ENCODE peak calls at places on chromosomes 4 and X, in seven cellular contexts. X is tibial nerve, K is ovary, T is aorta, V is HepG2, L is prostate gland, Z is mesendoderm. Q is an unnamed sample.

GRCh38 chr4:5460106-5460801 is 248.1 kb downstream of the EVC2 start:
- DNase-seq in T (no peak), L (no peak), V (peak), X (no peak), K (no peak), Z (peak), Q (no peak)

GRCh38 chr4:14695411-14695810 is 306.9 kb upstream of the CPEB2 start:
- DNase-seq in X (no peak), V (no peak), T (no peak), L (no peak), K (no peak), Z (peak), Q (no peak)

GRCh38 chrX:85836868-85837267 is 210.5 kb downstream of the CHM start:
- DNase-seq in T (no peak), L (no peak), V (no peak), X (no peak), Z (no peak), K (no peak), Q (no peak)

GRCh38 chrX:39728025-39728424 is 369.7 kb downstream of the BCOR start:
- DNase-seq in T (no peak), L (no peak), X (no peak), Z (no peak), K (no peak), V (no peak), Q (no peak)

GRCh38 chrX:153336128-153336894 is 2.4 kb downstream of the ZNF275 start:
- DNase-seq in K (no peak), X (no peak), L (no peak), T (no peak), V (no peak), Z (no peak), Q (peak)

GRCh38 chrX:70262952-70263567 is 3.1 kb upstream of the P2RY4 start:
- DNase-seq in K (peak), T (no peak), V (peak), Z (peak), L (peak), X (no peak), Q (no peak)

GRCh38 chrX:22109442-22109841 is 77.3 kb downstream of the PHEX start:
- DNase-seq in L (no peak), K (no peak), Z (peak), V (no peak), T (no peak), X (no peak), Q (no peak)

GRCh38 chr4:25913056-25913850 is 767 bp upstream of the SMIM20 start:
- DNase-seq in K (peak), X (no peak), V (no peak), T (peak), Z (peak), L (no peak), Q (peak)

GRCh38 chr4:179196511-179196910 is 1754.3 kb upstream of the AGA start:
- DNase-seq in L (no peak), K (no peak), X (no peak), V (no peak), Z (peak), T (no peak), Q (no peak)

GRCh38 chr4:110808371-110808878 is 185.5 kb upstream of the PITX2 start:
- DNase-seq in L (no peak), Z (no peak), X (no peak), V (no peak), T (no peak), K (no peak), Q (no peak)

GRCh38 chr4:48012819-48013218 is 3.7 kb downstream of the CNGA1 start:
- DNase-seq in X (no peak), T (no peak), L (no peak), K (no peak), Z (no peak), V (no peak), Q (no peak)

GRCh38 chr4:94488667-94489066 is 36.9 kb downstream of the PDLIM5 start:
- DNase-seq in T (no peak), X (no peak), L (no peak), Z (no peak), K (no peak), V (no peak), Q (no peak)

GRCh38 chrX:71053217-71053621 is 14.9 kb downstream of the SNX12 start:
- DNase-seq in L (no peak), T (no peak), V (no peak), Z (peak), X (no peak), K (no peak), Q (no peak)

GRCh38 chr4:80259012-80259411 is 7.5 kb upstream of the FGF5 start:
- DNase-seq in Z (no peak), K (no peak), X (no peak), V (no peak), L (no peak), T (no peak), Q (no peak)

GRCh38 chr4:17580969-17581368 is 4.0 kb downstream of the LAP3 start:
- DNase-seq in T (no peak), L (no peak), V (no peak), Z (no peak), X (no peak), K (no peak), Q (no peak)

GRCh38 chr4:119667802-119668201 is 39.2 kb upstream of the PDE5A start:
- DNase-seq in X (no peak), Z (no peak), L (no peak), V (no peak), T (no peak), K (no peak), Q (no peak)

GRCh38 chr4:101823864-101824263 is 33.3 kb downstream of the BANK1 start:
- DNase-seq in K (no peak), T (no peak), V (no peak), Z (no peak), X (no peak), L (no peak), Q (no peak)

GRCh38 chr4:26023191-26023972 is 109.4 kb downstream of the SMIM20 start:
- DNase-seq in T (no peak), Z (no peak), K (no peak), X (no peak), L (no peak), V (peak), Q (no peak)

GRCh38 chrX:109987884-109988283 is 15.0 kb upstream of the TMEM164 start:
- DNase-seq in K (no peak), Z (no peak), T (no peak), L (no peak), V (no peak), X (no peak), Q (no peak)

GRCh38 chr4:55318135-55318534 is 27.9 kb upstream of the SRD5A3 start:
- DNase-seq in K (no peak), T (no peak), L (no peak), V (no peak), X (no peak), Z (no peak), Q (no peak)

GRCh38 chr4:160562661-160563060 is 1459.8 kb downstream of the RAPGEF2 start:
- DNase-seq in L (no peak), Z (no peak), T (no peak), X (no peak), K (no peak), V (no peak), Q (no peak)

GRCh38 chr4:95701500-95701899 is 138.4 kb upstream of the PDHA2 start:
- DNase-seq in K (no peak), Z (peak), X (no peak), V (no peak), T (no peak), L (no peak), Q (no peak)

GRCh38 chr4:130172156-130172555 is 1076.2 kb downstream of the C4orf33 start:
- DNase-seq in Z (no peak), X (no peak), K (no peak), T (no peak), V (no peak), L (no peak), Q (no peak)

GRCh38 chr4:156237192-156237591 is 283.5 kb upstream of the CTSO start:
- DNase-seq in Z (no peak), K (no peak), T (no peak), X (no peak), L (no peak), V (no peak), Q (no peak)

GRCh38 chr4:127782275-127783025 is at the start of gene HSPA4L:
- DNase-seq in Z (peak), K (no peak), X (peak), V (peak), L (no peak), T (peak), Q (peak)

GRCh38 chrX:136386173-136386572 is 85.4 kb downstream of the ADGRG4 start:
- DNase-seq in V (no peak), Z (no peak), T (no peak), L (no peak), K (no peak), X (no peak), Q (no peak)

GRCh38 chr4:140604544-140604943 is 35.8 kb upstream of the UCP1 start:
- DNase-seq in X (no peak), L (no peak), K (no peak), V (no peak), T (no peak), Z (no peak), Q (no peak)

GRCh38 chrX:120408168-120408567 is 46.3 kb downstream of the ATP1B4 start:
- DNase-seq in V (no peak), X (no peak), T (no peak), L (no peak), Z (no peak), K (no peak), Q (no peak)

GRCh38 chr4:148730766-148731165 is 288.6 kb upstream of the NR3C2 start:
- DNase-seq in Z (no peak), V (no peak), X (no peak), L (no peak), T (no peak), K (no peak), Q (no peak)

GRCh38 chr4:7710576-7711329 is 228.9 kb downstream of the AFAP1 start:
- DNase-seq in T (no peak), Z (no peak), V (no peak), L (no peak), X (no peak), K (no peak), Q (no peak)

GRCh38 chrX:69362889-69363288 is 141.2 kb upstream of the NALF2 start:
- DNase-seq in K (peak), T (no peak), X (no peak), V (no peak), Z (no peak), L (no peak), Q (no peak)

GRCh38 chr4:162201673-162202072 is 37.9 kb upstream of the FSTL5 start:
- DNase-seq in T (no peak), L (no peak), V (no peak), K (no peak), Z (no peak), X (no peak), Q (no peak)

GRCh38 chrX:133559909-133560308 is 144.6 kb upstream of the GPC4 start:
- DNase-seq in V (no peak), K (no peak), T (no peak), L (no peak), X (no peak), Z (no peak), Q (no peak)

GRCh38 chr4:77861500-77861899 is 1.1 kb upstream of the MRPL1 start:
- DNase-seq in T (no peak), L (no peak), X (no peak), V (peak), Z (peak), K (no peak), Q (no peak)

GRCh38 chr4:174136013-174136412 is 147.5 kb downstream of the FBXO8 start:
- DNase-seq in T (no peak), Z (peak), V (no peak), L (no peak), X (no peak), K (no peak), Q (no peak)

GRCh38 chr4:87011340-87012034 is 76.7 kb downstream of the AFF1 start:
- DNase-seq in V (no peak), Z (peak), X (no peak), L (no peak), T (no peak), K (no peak), Q (no peak)

GRCh38 chrX:134683351-134683750 is 25.1 kb upstream of the PLAC1 start:
- DNase-seq in Z (no peak), V (no peak), K (no peak), L (no peak), X (no peak), T (no peak), Q (no peak)

GRCh38 chrX:131746491-131746968 is 202.7 kb downstream of the OR13H1 start:
- DNase-seq in X (no peak), V (no peak), L (no peak), K (peak), Z (no peak), T (peak), Q (peak)
- H3K4me3 ChIP-seq in X (no peak), V (no peak), L (no peak), K (peak), Z (no peak), T (no peak), Q (peak)

GRCh38 chr4:37662306-37662705 is 23.9 kb downstream of the RELL1 start:
- DNase-seq in X (no peak), Z (no peak), K (no peak), V (no peak), T (no peak), L (no peak), Q (no peak)

GRCh38 chr4:37662861-37663390 is 23.2 kb downstream of the RELL1 start:
- DNase-seq in K (no peak), T (no peak), V (peak), Z (no peak), L (no peak), X (no peak), Q (no peak)

GRCh38 chr4:37661643-37662221 is 24.4 kb downstream of the RELL1 start:
- DNase-seq in V (no peak), T (no peak), Z (no peak), X (no peak), L (no peak), K (no peak), Q (no peak)

GRCh38 chr4:37664696-37665095 is 21.5 kb downstream of the RELL1 start:
- DNase-seq in T (no peak), V (no peak), L (no peak), K (no peak), X (no peak), Z (peak), Q (no peak)

DNA sequence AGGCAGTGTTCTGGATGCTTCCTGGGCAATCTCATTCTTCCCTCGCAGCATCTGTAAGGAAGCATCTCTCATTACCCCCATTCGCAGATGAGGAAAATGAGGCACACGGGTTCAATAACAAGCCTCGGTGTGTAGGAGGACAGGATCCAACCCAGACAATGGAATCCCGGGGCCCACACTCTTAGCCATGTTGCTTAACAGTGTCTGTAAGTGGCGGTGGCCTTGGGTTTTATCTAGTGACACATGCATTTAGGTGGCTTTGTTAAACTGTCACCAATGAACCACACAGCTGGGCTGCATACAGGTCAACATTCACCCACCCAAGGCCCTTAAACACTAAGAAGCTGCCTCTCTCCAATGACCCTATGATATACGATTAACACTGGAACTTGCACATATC is 22.6 kb downstream of the RELL1 start:
- DNase-seq in K (no peak), X (no peak), T (no peak), Z (no peak), L (no peak), V (peak), Q (no peak)
- H3K27ac ChIP-seq in K (no peak), X (peak), T (no peak), Z (no peak), L (no peak), V (peak), Q (peak)

DNA sequence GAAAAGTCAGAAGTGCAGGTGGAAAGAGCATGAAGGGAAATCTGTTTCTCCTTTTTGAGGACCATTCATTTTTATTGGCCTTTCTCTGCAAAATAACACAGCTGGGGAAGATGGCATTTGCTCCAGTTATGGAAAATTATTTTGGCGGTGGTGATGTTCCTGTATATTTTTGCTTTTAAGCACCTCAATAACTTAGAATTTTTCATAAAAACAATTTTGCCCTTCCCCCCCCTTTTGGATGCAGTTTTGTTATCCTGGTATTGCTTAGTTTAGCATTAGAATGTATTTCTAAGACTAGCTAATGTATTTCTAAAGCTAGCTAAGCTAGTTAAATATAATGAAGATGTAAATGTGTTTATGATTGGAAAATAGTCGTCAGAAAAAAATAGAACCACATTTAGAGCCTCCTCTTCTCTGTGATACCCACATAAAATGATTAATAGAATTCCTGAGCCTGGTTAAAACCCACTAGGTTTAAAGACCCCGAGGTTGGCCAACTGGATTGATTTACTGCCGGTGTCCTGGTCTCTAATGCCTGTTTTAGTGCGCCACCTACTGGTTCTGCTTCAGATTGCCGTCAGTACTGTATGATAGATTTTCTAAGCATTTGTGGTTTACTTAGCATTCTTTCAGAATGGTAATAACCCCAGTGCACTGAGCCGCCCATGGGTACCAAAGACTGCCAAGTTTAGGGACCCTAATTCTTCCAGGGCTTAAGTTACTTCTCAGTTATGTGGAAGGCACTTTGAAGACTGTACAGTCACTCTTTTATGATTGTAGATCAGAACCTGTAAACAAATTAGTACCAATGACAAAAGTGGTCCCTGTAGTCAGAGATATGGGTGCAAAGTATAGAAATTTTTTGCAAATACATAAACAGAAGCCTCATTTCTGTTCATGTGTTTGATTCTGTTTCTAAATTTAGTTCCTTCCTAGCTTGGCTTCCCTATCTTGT is 11.4 kb downstream of the KLF3 start:
- DNase-seq in X (peak), T (peak), L (peak), V (peak), K (peak), Z (peak), Q (peak)
- H3K4me3 ChIP-seq in X (no peak), T (no peak), L (no peak), V (peak), K (no peak), Z (no peak), Q (no peak)

DNA sequence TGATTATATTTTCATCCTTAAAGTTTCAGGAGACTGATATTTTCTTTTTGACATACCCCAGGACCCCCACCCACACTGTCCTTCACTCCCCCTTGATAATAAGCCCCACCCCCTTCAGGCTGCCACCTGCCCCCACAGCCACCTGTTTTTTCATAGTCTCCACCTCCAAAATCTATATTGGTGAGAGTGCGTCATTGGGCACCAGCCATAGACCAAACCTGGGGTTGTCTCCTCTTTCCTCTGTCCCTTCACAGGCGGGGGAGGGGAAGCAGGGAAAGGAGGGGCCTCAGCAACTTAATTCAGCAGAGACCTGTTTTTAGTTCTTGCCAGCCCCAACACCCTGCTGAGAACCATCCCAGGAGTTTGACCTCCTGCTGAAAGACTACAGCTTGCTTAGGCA is 1.1 kb downstream of the ARHGAP36 start:
- DNase-seq in V (no peak), K (no peak), T (no peak), Z (no peak), X (no peak), L (no peak), Q (no peak)
- H3K27ac ChIP-seq in V (no peak), K (no peak), T (no peak), Z (no peak), X (no peak), L (no peak), Q (no peak)

GRCh38 chrX:8724176-8724757 is 7.7 kb downstream of the ANOS1 start:
- DNase-seq in X (no peak), T (no peak), L (no peak), V (no peak), Z (peak), K (no peak), Q (no peak)
- H3K4me3 ChIP-seq in X (no peak), T (no peak), L (no peak), V (no peak), Z (no peak), K (no peak), Q (no peak)

GRCh38 chr4:169898095-169898494 is 128.1 kb downstream of the MFAP3L start:
- DNase-seq in K (no peak), L (no peak), Z (no peak), T (no peak), X (no peak), V (no peak), Q (no peak)

GRCh38 chr4:169900241-169900845 is 125.9 kb downstream of the MFAP3L start:
- DNase-seq in K (no peak), V (no peak), Z (no peak), X (no peak), L (no peak), T (no peak), Q (no peak)

GRCh38 chr4:169902658-169903345 is 123.4 kb downstream of the MFAP3L start:
- DNase-seq in V (peak), X (no peak), Z (peak), L (no peak), K (no peak), T (no peak), Q (no peak)

GRCh38 chr4:169899295-169899694 is 126.9 kb downstream of the MFAP3L start:
- DNase-seq in L (no peak), X (no peak), T (no peak), K (no peak), V (no peak), Z (peak), Q (no peak)
- H3K27ac ChIP-seq in L (no peak), X (no peak), T (no peak), K (no peak), V (no peak), Z (no peak), Q (no peak)

DNA sequence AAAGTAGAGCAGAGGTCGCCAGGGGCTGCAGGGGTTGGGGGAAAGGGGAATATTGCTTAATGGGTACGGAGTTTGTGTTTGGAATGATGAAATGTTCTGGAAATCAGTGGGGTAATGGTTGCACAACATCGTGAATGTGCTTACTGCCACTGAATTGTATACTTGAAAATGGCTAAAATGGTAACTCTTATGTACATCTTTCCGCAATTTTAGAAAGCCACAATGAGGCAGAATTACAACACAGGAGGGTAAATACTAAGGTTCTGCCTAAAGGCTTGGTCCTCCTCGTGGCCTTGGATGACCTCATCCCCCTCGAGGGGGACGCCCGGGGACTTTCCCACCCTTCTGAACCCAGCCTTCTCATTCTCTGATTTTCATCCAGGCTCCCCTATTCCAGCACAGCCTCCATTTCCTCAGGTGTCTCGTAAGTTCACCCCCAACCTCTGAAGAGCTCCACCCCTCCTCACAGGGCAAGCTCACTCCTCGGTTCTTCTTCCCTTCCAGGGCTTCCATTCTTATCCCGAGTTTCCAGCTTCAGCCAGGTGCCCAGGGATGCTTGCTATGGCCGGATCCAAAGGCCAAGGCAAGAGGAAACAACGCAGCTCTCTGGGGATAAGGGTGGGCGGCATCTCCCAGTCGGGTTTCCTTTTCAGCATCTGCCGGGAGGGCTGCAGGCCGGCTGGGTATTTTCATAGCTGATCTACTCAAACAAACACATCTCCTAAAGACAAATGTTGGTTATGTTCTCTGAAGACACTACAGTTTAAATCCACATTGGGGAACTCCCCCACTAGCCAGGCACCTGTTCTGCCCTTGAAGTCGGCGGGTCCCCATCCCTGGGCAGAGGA is 71.3 kb upstream of the ACSL1 start:
- DNase-seq in L (no peak), X (no peak), V (peak), K (no peak), Z (no peak), T (peak), Q (no peak)
- H3K4me3 ChIP-seq in L (no peak), X (no peak), V (peak), K (no peak), Z (no peak), T (no peak), Q (no peak)